ENCODE peak calls at places on chromosomes 5 and 9, in five cellular contexts. One of them, this sample, is unnamed.

GRCh38 chr9:69964446-69964845 is 79.2 kb upstream of the MAMDC2 start:
- DNase-seq in right cardiac atrium: no peak
- DNase-seq in AG04450: no peak
- DNase-seq in dorsolateral prefrontal cortex: no peak
- DNase-seq in left ventricle myocardium inferior: no peak
- DNase-seq in this sample: no peak

GRCh38 chr5:73946926-73947455 is 321.0 kb downstream of the ARHGEF28 start:
- DNase-seq in right cardiac atrium: no peak
- DNase-seq in AG04450: no peak
- DNase-seq in dorsolateral prefrontal cortex: no peak
- DNase-seq in left ventricle myocardium inferior: no peak
- DNase-seq in this sample: no peak

GRCh38 chr9:24509850-24510249 is 35.8 kb downstream of the IZUMO3 start:
- DNase-seq in right cardiac atrium: peak
- DNase-seq in AG04450: no peak
- DNase-seq in dorsolateral prefrontal cortex: no peak
- DNase-seq in left ventricle myocardium inferior: no peak
- DNase-seq in this sample: no peak

GRCh38 chr9:137231313-137232039 is 775 bp downstream of the SLC34A3 start:
- DNase-seq in right cardiac atrium: no peak
- DNase-seq in AG04450: no peak
- DNase-seq in dorsolateral prefrontal cortex: no peak
- DNase-seq in left ventricle myocardium inferior: no peak
- DNase-seq in this sample: no peak

GRCh38 chr5:157574456-157575095 is 999 bp downstream of the ADAM19 start:
- DNase-seq in right cardiac atrium: peak
- DNase-seq in AG04450: no peak
- DNase-seq in dorsolateral prefrontal cortex: no peak
- DNase-seq in left ventricle myocardium inferior: no peak
- DNase-seq in this sample: no peak

GRCh38 chr5:43773032-43773830 is 170.3 kb downstream of the NNT start:
- DNase-seq in right cardiac atrium: no peak
- DNase-seq in AG04450: peak
- DNase-seq in dorsolateral prefrontal cortex: no peak
- DNase-seq in left ventricle myocardium inferior: no peak
- DNase-seq in this sample: no peak

GRCh38 chr9:135797507-135798302 is 95.7 kb downstream of the KCNT1 start:
- DNase-seq in right cardiac atrium: peak
- DNase-seq in AG04450: no peak
- DNase-seq in dorsolateral prefrontal cortex: no peak
- DNase-seq in left ventricle myocardium inferior: peak
- DNase-seq in this sample: no peak

GRCh38 chr9:136051568-136052432 is 43.3 kb downstream of the NACC2 start:
- DNase-seq in right cardiac atrium: peak
- DNase-seq in AG04450: peak
- DNase-seq in dorsolateral prefrontal cortex: peak
- DNase-seq in left ventricle myocardium inferior: peak
- DNase-seq in this sample: peak

GRCh38 chr9:126516936-126517750 is 96.6 kb upstream of the LMX1B start:
- DNase-seq in right cardiac atrium: peak
- DNase-seq in AG04450: peak
- DNase-seq in dorsolateral prefrontal cortex: no peak
- DNase-seq in left ventricle myocardium inferior: peak
- DNase-seq in this sample: peak

GRCh38 chr5:54577542-54577941 is 60.0 kb downstream of the SNX18 start:
- DNase-seq in right cardiac atrium: no peak
- DNase-seq in AG04450: no peak
- DNase-seq in dorsolateral prefrontal cortex: no peak
- DNase-seq in left ventricle myocardium inferior: no peak
- DNase-seq in this sample: no peak

GRCh38 chr9:134769084-134769455 is 111.5 kb upstream of the FCN2 start:
- DNase-seq in right cardiac atrium: peak
- DNase-seq in AG04450: no peak
- DNase-seq in dorsolateral prefrontal cortex: no peak
- DNase-seq in left ventricle myocardium inferior: no peak
- DNase-seq in this sample: no peak

GRCh38 chr5:77015938-77016569 is 14.2 kb upstream of the AGGF1 start:
- DNase-seq in right cardiac atrium: no peak
- DNase-seq in AG04450: peak
- DNase-seq in dorsolateral prefrontal cortex: no peak
- DNase-seq in left ventricle myocardium inferior: no peak
- DNase-seq in this sample: no peak

GRCh38 chr5:132019857-132020555 is 8.5 kb upstream of the ACSL6 start:
- DNase-seq in right cardiac atrium: no peak
- DNase-seq in AG04450: no peak
- DNase-seq in dorsolateral prefrontal cortex: no peak
- DNase-seq in left ventricle myocardium inferior: no peak
- DNase-seq in this sample: no peak

GRCh38 chr9:35771943-35772342 is 17.9 kb upstream of the MSMP start:
- DNase-seq in right cardiac atrium: no peak
- DNase-seq in AG04450: no peak
- DNase-seq in dorsolateral prefrontal cortex: no peak
- DNase-seq in left ventricle myocardium inferior: no peak
- DNase-seq in this sample: no peak

GRCh38 chr9:127897194-127897692 is 2.2 kb downstream of the ST6GALNAC6 start:
- DNase-seq in right cardiac atrium: peak
- DNase-seq in AG04450: peak
- DNase-seq in dorsolateral prefrontal cortex: peak
- DNase-seq in left ventricle myocardium inferior: peak
- DNase-seq in this sample: peak

DNA sequence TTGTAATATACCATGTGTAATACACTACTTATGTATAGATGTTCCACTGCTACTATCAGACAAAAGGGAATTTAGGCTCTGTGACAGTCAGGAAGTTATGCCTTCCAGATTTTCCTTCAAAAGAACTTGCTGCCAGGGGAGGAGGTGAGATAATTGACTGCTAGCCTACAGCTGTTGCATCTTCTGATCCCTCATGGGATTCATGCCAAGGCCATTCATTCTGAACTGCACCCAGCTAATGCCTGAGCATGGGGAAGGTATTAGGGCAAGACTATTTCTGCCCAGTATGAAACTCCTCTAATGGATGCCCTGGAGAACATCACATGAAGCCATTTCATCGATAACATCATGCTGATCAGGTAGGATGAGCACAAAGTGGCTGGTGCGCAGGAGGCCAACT is 746.5 kb upstream of the ZNF608 start:
- DNase-seq in right cardiac atrium: no peak
- DNase-seq in AG04450: no peak
- DNase-seq in dorsolateral prefrontal cortex: no peak
- DNase-seq in left ventricle myocardium inferior: no peak
- DNase-seq in this sample: no peak
- H3K27ac ChIP-seq in right cardiac atrium: no peak
- H3K27ac ChIP-seq in AG04450: no peak
- H3K27ac ChIP-seq in dorsolateral prefrontal cortex: no peak
- H3K27ac ChIP-seq in left ventricle myocardium inferior: no peak
- H3K27ac ChIP-seq in this sample: no peak

DNA sequence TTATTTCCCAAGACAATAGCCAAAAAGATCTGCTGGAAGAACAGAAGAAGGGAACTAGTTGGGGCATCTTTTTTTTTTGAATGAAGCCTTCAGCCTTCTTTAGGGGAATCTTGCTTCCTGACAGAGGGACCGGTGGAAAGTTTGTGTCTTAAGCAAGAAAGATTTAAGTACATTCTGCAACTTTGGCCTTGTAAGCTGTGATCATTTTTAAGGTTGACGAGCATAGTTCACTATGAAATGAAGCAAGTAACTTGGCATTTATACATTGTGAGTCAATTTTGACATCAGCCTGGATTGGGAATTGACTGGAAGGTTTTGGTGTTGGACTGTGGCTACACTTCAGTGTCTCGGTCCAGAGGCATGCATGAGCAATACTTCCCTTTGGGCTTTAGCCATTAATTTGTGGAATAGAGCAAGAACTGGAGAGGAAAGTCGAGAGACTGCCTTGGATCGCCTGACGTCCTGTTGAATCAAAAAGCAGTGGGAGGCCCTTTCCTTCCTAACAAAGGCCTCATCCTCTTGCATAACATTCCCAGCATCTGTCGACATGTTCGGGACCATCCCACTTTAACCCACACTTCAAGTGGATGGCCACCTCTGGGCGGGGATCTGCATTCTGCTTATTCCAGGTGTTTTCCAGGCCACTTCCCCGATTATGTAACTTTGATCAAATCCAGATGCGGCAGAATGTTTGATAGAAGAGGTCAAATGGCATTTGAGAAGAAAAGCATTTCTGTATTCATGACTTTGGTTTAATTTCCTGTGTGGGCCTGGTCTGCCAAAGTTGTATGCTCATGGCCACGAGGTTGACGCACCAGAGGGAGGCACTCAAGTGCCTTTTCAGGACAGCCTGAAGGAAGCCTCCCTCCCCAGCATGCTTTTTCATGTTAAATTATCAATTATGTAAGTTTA is 12.5 kb downstream of the ABL1 start:
- DNase-seq in right cardiac atrium: peak
- DNase-seq in AG04450: peak
- DNase-seq in dorsolateral prefrontal cortex: no peak
- DNase-seq in left ventricle myocardium inferior: peak
- DNase-seq in this sample: no peak
- H3K4me3 ChIP-seq in right cardiac atrium: no peak
- H3K4me3 ChIP-seq in AG04450: peak
- H3K4me3 ChIP-seq in dorsolateral prefrontal cortex: no peak
- H3K4me3 ChIP-seq in left ventricle myocardium inferior: peak
- H3K4me3 ChIP-seq in this sample: no peak

GRCh38 chr5:88882321-88883038 is 504 bp downstream of the MEF2C start:
- DNase-seq in right cardiac atrium: no peak
- DNase-seq in AG04450: no peak
- DNase-seq in dorsolateral prefrontal cortex: no peak
- DNase-seq in left ventricle myocardium inferior: no peak
- DNase-seq in this sample: no peak
- H3K27ac ChIP-seq in right cardiac atrium: peak
- H3K27ac ChIP-seq in AG04450: no peak
- H3K27ac ChIP-seq in dorsolateral prefrontal cortex: peak
- H3K27ac ChIP-seq in left ventricle myocardium inferior: peak
- H3K27ac ChIP-seq in this sample: peak

GRCh38 chr5:72506150-72506549 is 1.1 kb downstream of the ZNF366 start:
- DNase-seq in right cardiac atrium: no peak
- DNase-seq in AG04450: no peak
- DNase-seq in dorsolateral prefrontal cortex: no peak
- DNase-seq in left ventricle myocardium inferior: no peak
- DNase-seq in this sample: no peak

GRCh38 chr5:72509401-72509800 is 2.2 kb upstream of the ZNF366 start:
- DNase-seq in right cardiac atrium: peak
- DNase-seq in AG04450: no peak
- DNase-seq in dorsolateral prefrontal cortex: peak
- DNase-seq in left ventricle myocardium inferior: peak
- DNase-seq in this sample: no peak

GRCh38 chr5:72505539-72505938 is 1.7 kb downstream of the ZNF366 start:
- DNase-seq in right cardiac atrium: no peak
- DNase-seq in AG04450: no peak
- DNase-seq in dorsolateral prefrontal cortex: no peak
- DNase-seq in left ventricle myocardium inferior: no peak
- DNase-seq in this sample: no peak

GRCh38 chr5:72508241-72509170 is 1.3 kb upstream of the ZNF366 start:
- DNase-seq in right cardiac atrium: no peak
- DNase-seq in AG04450: no peak
- DNase-seq in dorsolateral prefrontal cortex: no peak
- DNase-seq in left ventricle myocardium inferior: no peak
- DNase-seq in this sample: no peak

GRCh38 chr5:72507360-72508238 is at the start of gene ZNF366:
- DNase-seq in right cardiac atrium: no peak
- DNase-seq in AG04450: no peak
- DNase-seq in dorsolateral prefrontal cortex: no peak
- DNase-seq in left ventricle myocardium inferior: no peak
- DNase-seq in this sample: no peak
- H3K4me3 ChIP-seq in right cardiac atrium: peak
- H3K4me3 ChIP-seq in AG04450: no peak
- H3K4me3 ChIP-seq in dorsolateral prefrontal cortex: no peak
- H3K4me3 ChIP-seq in left ventricle myocardium inferior: peak
- H3K4me3 ChIP-seq in this sample: peak

DNA sequence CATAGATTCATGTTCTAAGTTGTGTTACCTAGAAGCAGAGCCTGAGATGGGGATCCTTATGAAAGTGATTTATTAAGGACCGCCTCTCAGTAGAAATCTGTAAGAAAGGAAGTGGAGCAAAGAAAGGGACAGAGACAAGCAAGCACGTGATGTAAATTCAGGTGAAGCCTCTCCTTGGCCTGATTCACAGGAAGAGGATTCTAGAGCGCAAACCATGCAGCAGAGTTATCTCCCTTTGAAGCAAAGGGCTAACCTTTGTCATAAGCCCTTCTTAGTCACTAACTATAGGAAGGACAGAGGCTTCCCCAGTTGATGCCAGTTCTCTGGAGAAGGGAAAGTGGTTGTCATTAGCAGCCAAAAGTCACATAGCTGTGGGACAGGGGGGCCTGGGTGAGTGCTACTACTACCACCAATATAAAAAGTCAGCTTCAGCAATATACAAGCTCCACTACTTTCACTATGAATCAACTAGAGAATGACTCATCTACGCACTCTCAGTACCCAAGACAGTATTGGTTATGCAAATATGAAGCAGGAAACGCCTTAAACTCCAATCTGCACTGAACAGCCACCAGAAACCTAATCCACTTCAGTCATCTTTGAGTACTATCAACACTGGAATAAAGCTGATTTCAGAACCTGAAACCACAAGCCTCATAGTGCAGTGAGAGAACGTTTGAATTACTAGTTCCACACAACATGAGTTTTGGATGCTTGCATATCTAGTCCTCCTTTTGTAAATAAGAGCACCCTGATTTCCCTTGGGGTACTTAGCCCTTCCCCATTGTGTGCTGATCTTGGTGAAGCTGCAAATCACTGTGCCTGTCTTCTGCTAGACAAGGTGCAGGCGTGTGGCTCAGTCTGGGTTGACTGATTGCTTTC is 162.7 kb downstream of the ZNF608 start:
- DNase-seq in right cardiac atrium: no peak
- DNase-seq in AG04450: peak
- DNase-seq in dorsolateral prefrontal cortex: no peak
- DNase-seq in left ventricle myocardium inferior: no peak
- DNase-seq in this sample: no peak
- H3K27ac ChIP-seq in right cardiac atrium: no peak
- H3K27ac ChIP-seq in AG04450: no peak
- H3K27ac ChIP-seq in dorsolateral prefrontal cortex: no peak
- H3K27ac ChIP-seq in left ventricle myocardium inferior: no peak
- H3K27ac ChIP-seq in this sample: no peak

GRCh38 chr5:88872971-88873370 is 10.0 kb downstream of the MEF2C start:
- DNase-seq in right cardiac atrium: no peak
- DNase-seq in AG04450: no peak
- DNase-seq in dorsolateral prefrontal cortex: no peak
- DNase-seq in left ventricle myocardium inferior: no peak
- DNase-seq in this sample: no peak
- H3K4me3 ChIP-seq in right cardiac atrium: peak
- H3K4me3 ChIP-seq in AG04450: no peak
- H3K4me3 ChIP-seq in dorsolateral prefrontal cortex: peak
- H3K4me3 ChIP-seq in left ventricle myocardium inferior: peak
- H3K4me3 ChIP-seq in this sample: no peak

DNA sequence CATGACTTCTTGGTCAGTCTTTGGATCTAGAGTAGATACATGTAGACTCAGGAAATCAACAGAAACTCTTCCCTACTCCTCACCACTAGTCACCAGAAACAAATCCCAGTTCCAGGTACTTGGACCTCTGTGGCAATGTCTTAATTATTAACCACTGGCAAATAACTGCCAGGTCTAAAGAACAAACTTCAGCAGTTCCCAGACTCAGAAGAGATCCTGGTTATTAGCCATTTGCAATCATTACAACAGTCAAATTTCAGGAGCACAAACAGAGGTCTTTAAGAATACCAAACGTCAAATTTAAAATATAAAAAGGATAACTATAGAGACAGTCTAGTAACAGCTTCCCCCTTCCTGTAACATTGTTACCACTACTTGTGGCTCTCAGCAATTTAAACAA is 10.2 kb downstream of the DIAPH1 start:
- DNase-seq in right cardiac atrium: no peak
- DNase-seq in AG04450: no peak
- DNase-seq in dorsolateral prefrontal cortex: no peak
- DNase-seq in left ventricle myocardium inferior: no peak
- DNase-seq in this sample: no peak
- H3K27ac ChIP-seq in right cardiac atrium: no peak
- H3K27ac ChIP-seq in AG04450: no peak
- H3K27ac ChIP-seq in dorsolateral prefrontal cortex: no peak
- H3K27ac ChIP-seq in left ventricle myocardium inferior: no peak
- H3K27ac ChIP-seq in this sample: peak